ENCODE peak calls at places on chromosomes 1 and 21, in seven cellular contexts. T is tibial artery, H is endodermal cell, R is spleen, D is AG04449, W is ovary, M is GM23338. X is an unnamed sample.

GRCh38 chr1:211705439-211706205 is 30.2 kb upstream of the NEK2 start:
- DNase-seq in T (no peak), H (no peak), R (no peak), D (no peak), W (no peak), M (no peak), X (no peak)

GRCh38 chr1:220700591-220701179 is 10.5 kb downstream of the C1orf115 start:
- DNase-seq in T (no peak), H (no peak), R (no peak), D (no peak), W (no peak), M (peak), X (no peak)

GRCh38 chr1:206660136-206660535 is 24.6 kb upstream of the MAPKAPK2 start:
- DNase-seq in T (no peak), H (no peak), R (no peak), D (no peak), W (no peak), M (no peak), X (no peak)

GRCh38 chr1:170032531-170033295 is 41.8 kb downstream of the KIFAP3 start:
- DNase-seq in T (no peak), H (no peak), R (no peak), D (no peak), W (no peak), M (no peak), X (peak)

GRCh38 chr21:33892853-33893252 is 22.8 kb downstream of the ATP5PO start:
- DNase-seq in T (no peak), H (peak), R (no peak), D (no peak), W (no peak), M (peak), X (no peak)

GRCh38 chr1:110673197-110673701 is 1.5 kb downstream of the KCNA3 start:
- DNase-seq in T (no peak), H (no peak), R (peak), D (no peak), W (no peak), M (peak), X (no peak)

GRCh38 chr1:211699059-211699458 is 23.6 kb upstream of the NEK2 start:
- DNase-seq in T (no peak), H (peak), R (no peak), D (no peak), W (no peak), M (peak), X (no peak)

GRCh38 chr21:35428489-35428888 is 379.4 kb upstream of the RUNX1 start:
- DNase-seq in T (peak), H (peak), R (no peak), D (no peak), W (no peak), M (peak), X (no peak)

GRCh38 chr1:233734456-233734855 is 120.5 kb downstream of the KCNK1 start:
- DNase-seq in T (no peak), H (no peak), R (no peak), D (no peak), W (no peak), M (no peak), X (no peak)

GRCh38 chr1:173768206-173768605 is 53.4 kb downstream of the KLHL20 start:
- DNase-seq in T (no peak), H (no peak), R (no peak), D (no peak), W (no peak), M (no peak), X (no peak)

GRCh38 chr1:198865288-198865687 is 226.4 kb downstream of the PTPRC start:
- DNase-seq in T (no peak), H (no peak), R (no peak), D (no peak), W (no peak), M (no peak), X (no peak)

GRCh38 chr1:198867182-198867581 is 228.3 kb downstream of the PTPRC start:
- DNase-seq in T (no peak), H (no peak), R (no peak), D (no peak), W (no peak), M (no peak), X (no peak)

GRCh38 chr1:198860371-198860770 is 221.5 kb downstream of the PTPRC start:
- DNase-seq in T (no peak), H (no peak), R (no peak), D (no peak), W (no peak), M (no peak), X (no peak)

DNA sequence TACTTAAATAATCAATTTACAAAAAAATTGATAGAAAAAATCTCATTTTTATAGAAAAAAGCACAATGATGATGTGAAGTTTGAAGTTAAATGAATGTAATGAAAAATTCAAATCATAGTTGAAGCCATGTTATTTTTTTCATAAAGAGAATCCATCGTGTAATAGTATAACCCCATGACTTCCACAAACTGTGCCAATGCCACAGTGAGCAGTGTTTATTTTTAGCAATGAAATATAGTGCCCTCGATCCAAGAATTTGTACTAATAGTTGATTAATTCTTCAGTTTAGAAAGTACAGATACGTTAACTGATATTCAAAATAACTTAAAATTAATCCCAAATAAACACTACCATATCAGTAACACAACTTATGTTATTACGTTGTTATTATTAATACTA is 225.9 kb downstream of the PTPRC start:
- DNase-seq in T (no peak), H (no peak), R (no peak), D (no peak), W (no peak), M (no peak), X (no peak)
- H3K4me3 ChIP-seq in T (no peak), H (no peak), R (no peak), D (no peak), W (no peak), M (no peak), X (no peak)

DNA sequence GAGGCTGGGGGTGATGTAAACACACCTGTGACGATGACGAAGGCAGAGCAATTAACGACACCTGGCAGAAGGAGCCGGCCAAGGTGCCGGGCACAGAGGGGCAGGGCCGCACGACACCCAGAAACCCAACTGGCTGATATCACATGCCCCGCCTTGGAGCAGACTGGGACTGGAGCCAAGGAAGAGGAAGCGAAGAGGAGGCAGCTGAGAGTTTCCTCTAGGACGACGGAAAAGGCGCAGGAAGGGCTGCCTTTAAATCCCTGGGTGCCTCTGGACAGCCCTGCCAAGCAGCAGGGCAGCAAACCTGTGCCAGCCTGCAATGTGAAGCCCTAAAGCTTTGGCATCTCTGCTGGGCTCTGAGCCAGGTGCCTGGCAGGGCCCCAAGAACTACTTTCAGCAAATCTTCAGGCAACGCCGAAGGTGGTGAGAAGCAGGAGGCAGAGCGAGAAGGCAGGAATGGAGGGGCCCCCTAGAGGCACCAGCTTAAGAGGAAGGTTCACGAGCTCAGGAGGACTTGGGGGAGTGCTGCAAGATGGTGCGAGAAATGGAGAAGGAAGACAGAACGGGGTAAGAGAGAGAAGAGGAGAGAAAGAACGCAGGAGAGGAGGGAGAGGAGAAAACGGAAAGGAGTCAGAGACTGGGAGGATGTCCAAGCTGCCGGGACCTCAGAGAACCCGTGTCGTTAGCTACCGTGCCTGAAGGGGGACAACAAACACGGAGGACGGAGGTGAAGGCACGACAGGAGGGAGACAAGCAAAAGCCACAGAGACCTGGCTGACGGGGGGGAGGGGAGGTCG is 25.3 kb upstream of the PEF1 start:
- DNase-seq in T (peak), H (peak), R (no peak), D (no peak), W (peak), M (peak), X (no peak)
- TF ChIP-seq CTCF in T (peak), H (peak), R (no peak), D (peak), W (no peak), M (peak), X (no peak)

DNA sequence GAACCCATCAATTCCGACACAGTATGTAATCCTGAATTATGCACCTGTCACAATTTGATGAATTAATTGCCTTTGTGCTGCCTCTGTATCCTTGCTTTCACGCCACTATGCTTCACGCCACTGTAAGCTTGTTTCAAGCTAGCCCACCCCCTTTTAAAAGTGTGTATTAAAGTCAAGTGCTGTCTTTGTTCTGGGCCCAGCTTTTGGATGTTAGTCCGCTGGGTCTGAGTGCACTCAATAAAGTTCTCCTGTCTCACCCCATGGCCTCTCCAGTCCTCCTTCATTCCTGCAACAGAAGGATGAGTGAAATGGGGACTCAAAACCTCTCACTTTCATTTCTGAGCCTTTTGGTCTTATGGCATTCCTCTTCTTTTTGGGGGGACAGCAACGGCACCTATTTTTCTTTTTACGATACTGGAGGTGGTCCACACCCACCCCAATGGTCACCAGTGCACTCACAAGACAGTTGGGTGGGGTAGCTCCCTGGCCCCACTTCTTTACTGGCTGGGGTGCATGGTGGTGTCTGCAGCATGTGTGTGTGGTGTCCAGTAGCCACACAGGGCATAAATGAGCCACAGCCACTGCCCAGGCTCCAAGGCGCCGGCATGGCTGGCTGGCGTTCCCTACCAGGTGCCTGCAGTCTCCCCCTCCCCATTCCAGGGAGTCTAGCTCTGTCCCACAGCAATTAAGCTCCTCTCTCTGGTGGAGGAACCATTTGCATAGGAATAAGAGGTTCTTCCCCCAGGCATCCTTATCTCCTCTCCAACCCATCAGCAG is 1.8 kb downstream of the THEM4 start:
- DNase-seq in T (no peak), H (no peak), R (no peak), D (no peak), W (no peak), M (peak), X (no peak)
- H3K4me3 ChIP-seq in T (no peak), H (peak), R (no peak), D (no peak), W (no peak), M (no peak), X (no peak)

DNA sequence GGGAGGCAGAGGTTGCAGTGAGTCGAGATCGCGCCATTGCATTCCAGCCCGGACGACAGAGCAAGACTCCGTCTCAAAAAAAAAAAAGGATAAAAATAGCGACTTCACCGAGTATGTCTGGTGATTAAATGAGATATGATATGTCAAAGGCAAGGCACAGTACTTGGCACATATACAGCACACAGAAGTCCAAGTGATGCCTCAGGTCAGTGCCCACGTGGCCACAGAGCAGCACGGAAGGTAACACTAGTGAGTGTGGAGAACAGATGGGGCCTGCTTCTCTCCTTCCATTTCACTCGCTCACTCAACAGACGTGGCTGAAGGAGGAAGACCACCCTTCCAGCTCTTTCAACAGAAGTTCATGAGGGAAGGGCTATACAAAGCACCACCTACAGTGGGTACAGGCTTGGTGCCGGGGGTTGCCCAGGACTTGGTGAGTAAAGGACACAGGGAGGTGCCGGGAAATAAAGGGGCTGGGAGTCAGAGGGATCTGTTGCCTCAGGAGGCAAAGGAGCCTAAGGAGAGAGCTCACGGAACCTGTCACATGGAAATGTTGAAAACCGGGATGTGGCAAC is 8.9 kb downstream of the CSRP1 start:
- DNase-seq in T (no peak), H (no peak), R (no peak), D (no peak), W (no peak), M (no peak), X (no peak)
- TF ChIP-seq CTCF in T (no peak), H (no peak), R (no peak), D (no peak), W (no peak), M (no peak), X (no peak)

DNA sequence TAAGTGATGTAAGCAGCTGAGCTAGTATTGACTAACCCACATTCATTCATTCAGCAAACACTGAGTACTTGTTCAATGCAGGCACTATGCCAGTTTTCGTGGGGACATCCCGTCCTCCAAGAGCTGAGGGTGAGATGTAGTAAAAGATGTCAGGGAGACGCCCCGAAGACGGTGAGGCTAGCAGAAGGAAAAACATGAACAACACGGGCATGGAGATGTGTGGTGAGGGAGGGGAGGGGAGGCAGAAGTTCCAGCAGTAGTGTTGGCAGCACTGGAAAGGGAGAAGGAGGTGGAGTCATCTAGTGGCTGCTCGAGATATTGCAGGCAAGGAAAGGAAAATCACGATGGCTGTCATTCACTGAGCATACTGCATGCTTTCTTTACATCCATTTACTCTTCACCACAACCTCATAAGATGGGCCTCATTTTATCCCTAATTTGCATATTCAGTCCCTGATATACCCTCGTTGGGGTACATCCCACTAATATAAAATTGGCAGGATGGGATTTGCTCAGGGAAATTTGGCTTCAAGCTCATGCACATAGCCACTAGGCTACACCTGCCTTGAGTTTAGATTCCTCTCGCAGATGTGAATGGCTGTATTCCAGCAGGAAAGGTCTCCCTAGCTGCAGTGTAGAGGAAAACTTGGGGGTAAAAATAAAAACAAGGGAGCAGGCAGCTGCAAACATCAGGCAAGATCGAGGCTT is 14.5 kb downstream of the PDZK1IP1 start:
- DNase-seq in T (peak), H (peak), R (peak), D (no peak), W (no peak), M (peak), X (no peak)
- H3K4me3 ChIP-seq in T (no peak), H (no peak), R (no peak), D (no peak), W (no peak), M (no peak), X (no peak)

DNA sequence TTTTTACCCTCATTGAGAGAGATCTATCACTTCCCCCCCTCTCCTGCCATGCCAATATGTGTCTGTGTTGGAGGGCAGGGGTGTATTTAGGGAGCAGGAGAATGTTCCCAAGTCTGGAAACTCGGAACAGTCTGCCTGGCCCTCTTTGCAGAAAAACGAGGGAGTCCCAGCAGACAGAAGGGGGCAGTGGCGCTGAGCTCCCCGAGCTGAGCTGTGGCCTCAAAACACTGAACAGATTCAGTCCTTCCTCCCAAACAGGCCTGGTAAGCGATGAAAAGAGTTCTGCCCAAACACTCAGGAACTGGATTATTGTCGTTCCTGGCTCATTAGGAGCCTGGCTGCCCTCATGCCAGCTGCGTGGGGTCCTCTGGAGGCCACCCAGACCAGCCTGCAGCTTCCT is 981 bp downstream of the CLDN14 start:
- DNase-seq in T (no peak), H (peak), R (peak), D (no peak), W (no peak), M (peak), X (no peak)
- TF ChIP-seq CTCF in T (no peak), H (peak), R (no peak), D (peak), W (no peak), M (peak), X (peak)

DNA sequence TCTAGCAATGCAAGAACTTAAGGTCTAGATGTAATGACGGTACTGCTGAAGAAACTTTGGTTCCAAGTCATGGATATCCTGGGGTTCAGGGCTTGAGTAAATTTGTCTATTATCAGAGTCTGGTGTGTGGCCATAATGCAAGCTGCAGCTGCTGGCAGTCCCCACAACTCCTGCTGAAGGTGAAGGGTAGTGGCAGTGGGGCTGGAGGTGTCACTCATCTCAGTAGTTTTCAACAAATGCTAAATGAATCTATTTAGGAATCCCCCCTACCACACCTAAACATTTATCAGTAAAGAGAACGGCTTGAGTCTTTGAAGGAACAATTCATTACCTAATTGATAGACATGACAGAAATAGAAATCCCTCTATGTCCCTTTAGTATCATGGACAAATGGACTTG is 99.2 kb upstream of the GNG4 start:
- DNase-seq in T (no peak), H (no peak), R (no peak), D (no peak), W (no peak), M (no peak), X (no peak)
- H3K4me3 ChIP-seq in T (no peak), H (no peak), R (no peak), D (no peak), W (no peak), M (no peak), X (no peak)

GRCh38 chr21:37087188-37087587 is 14.1 kb downstream of the TTC3 start:
- DNase-seq in T (no peak), H (no peak), R (no peak), D (no peak), W (no peak), M (peak), X (no peak)
- TF ChIP-seq CTCF in T (no peak), H (peak), R (no peak), D (peak), W (no peak), M (peak), X (peak)

GRCh38 chr1:201463071-201463552 is 5.9 kb downstream of the PHLDA3 start:
- DNase-seq in T (peak), H (peak), R (no peak), D (no peak), W (no peak), M (peak), X (no peak)

GRCh38 chr1:201466492-201466891 is 2.5 kb downstream of the PHLDA3 start:
- DNase-seq in T (no peak), H (no peak), R (no peak), D (no peak), W (no peak), M (no peak), X (no peak)

GRCh38 chr1:201468844-201469644 is at the start of gene PHLDA3:
- DNase-seq in T (peak), H (peak), R (peak), D (no peak), W (peak), M (peak), X (no peak)

GRCh38 chr1:201468501-201468843 is 516 bp downstream of the PHLDA3 start:
- DNase-seq in T (no peak), H (peak), R (no peak), D (no peak), W (peak), M (peak), X (no peak)

DNA sequence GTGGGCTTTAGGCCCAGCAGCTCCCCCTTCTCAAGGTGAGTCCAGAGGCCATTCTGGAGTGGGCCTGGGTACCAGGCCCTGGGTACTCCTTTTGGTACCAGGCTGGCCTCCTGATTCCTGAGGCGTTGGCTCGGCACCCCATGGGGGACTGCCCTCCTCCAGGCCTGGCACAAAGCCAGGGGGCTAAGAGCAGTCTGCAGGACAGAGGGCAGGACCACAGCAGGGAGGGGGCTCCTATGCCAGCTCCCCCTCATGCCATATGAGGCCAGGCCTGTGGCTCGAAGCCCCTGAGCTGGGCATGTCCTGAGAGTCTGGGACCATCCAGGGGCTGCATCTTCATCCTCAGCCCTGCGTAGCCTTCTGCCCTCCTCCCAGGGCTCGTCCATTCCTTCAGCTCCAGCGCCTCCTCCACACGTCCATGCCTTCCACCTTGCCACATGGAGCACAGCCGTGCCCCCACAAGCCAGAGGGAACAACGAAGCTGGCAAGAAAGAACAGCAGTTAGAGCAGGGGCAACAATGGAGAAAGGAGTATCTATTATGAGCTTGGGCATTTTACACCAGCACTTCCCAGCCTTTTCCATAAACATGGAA is 3.2 kb downstream of the PHLDA3 start:
- DNase-seq in T (peak), H (no peak), R (peak), D (no peak), W (no peak), M (no peak), X (no peak)
- H3K4me3 ChIP-seq in T (peak), H (peak), R (no peak), D (peak), W (no peak), M (peak), X (peak)

GRCh38 chr1:58155418-58156123 is 391.0 kb downstream of the OMA1 start:
- DNase-seq in T (no peak), H (peak), R (no peak), D (no peak), W (no peak), M (peak), X (no peak)
- TF ChIP-seq CTCF in T (no peak), H (peak), R (no peak), D (peak), W (no peak), M (peak), X (peak)